ENCODE peak calls at places on chromosomes 7 and 10, in six cellular contexts. V is H1, D is astrocyte, E is PC-3, L is fibroblast of lung, Z is HCT116. T is an unnamed sample.
A peak's percentile ranks its signal among the peaks of the same experiment; 100 is the strongest.

GRCh38 chr7:47826754-47827153 is 121.5 kb downstream of the PKD1L1 start:
- DNase-seq in E (no peak), Z (no peak), D (peak; percentile 50), L (no peak), V (no peak), T (no peak)

GRCh38 chr7:23332881-23333612 is 33.9 kb downstream of the MALSU1 start:
- DNase-seq in Z (no peak), L (peak; percentile 70), V (no peak), D (peak; percentile 46), E (peak; percentile 86), T (no peak)

GRCh38 chr10:4867520-4868356 is 41.7 kb downstream of the AKR1E2 start:
- DNase-seq in L (no peak), D (peak; percentile 76), E (no peak), Z (no peak), V (no peak), T (no peak)

GRCh38 chr7:74173866-74174605 is at the start of gene EIF4H:
- DNase-seq in V (peak; percentile 84), D (peak; percentile 87), L (peak; percentile 96), E (peak; percentile 95), Z (peak; percentile 86), T (peak; percentile 49)

GRCh38 chr10:7635431-7636125 is 31.2 kb downstream of the ITIH5 start:
- DNase-seq in E (no peak), V (peak; percentile 41), D (no peak), Z (no peak), L (no peak), T (no peak)

GRCh38 chr7:103966593-103967277 is 22.7 kb downstream of the RELN start:
- DNase-seq in D (no peak), V (no peak), Z (no peak), L (no peak), E (no peak), T (no peak)

GRCh38 chr10:68826764-68827591 is at the start of gene STOX1:
- DNase-seq in L (peak; percentile 57), E (peak; percentile 69), D (peak; percentile 46), Z (peak; percentile 44), V (peak; percentile 13), T (no peak)

GRCh38 chr7:30019960-30020359 is 6.5 kb downstream of the FKBP14 start:
- DNase-seq in E (peak; percentile 68), L (no peak), D (no peak), Z (no peak), V (no peak), T (no peak)

GRCh38 chr10:3570330-3570729 is 214.7 kb downstream of the KLF6 start:
- DNase-seq in V (no peak), L (no peak), D (no peak), Z (no peak), E (no peak), T (no peak)

GRCh38 chr7:35261476-35262285 is 7.8 kb upstream of the TBX20 start:
- DNase-seq in D (no peak), L (no peak), E (no peak), Z (no peak), V (no peak), T (no peak)

GRCh38 chr7:20197125-20197524 is 20.1 kb downstream of the MACC1 start:
- DNase-seq in L (peak; percentile 48), E (no peak), Z (no peak), V (no peak), D (no peak), T (no peak)

GRCh38 chr10:3906511-3907111 is 121.6 kb upstream of the KLF6 start:
- DNase-seq in V (no peak), E (peak; percentile 69), Z (no peak), L (peak; percentile 96), D (peak; percentile 82), T (no peak)

GRCh38 chr10:62047240-62047897 is 145.9 kb downstream of the ARID5B start:
- DNase-seq in E (peak; percentile 54), Z (no peak), L (no peak), V (no peak), D (peak; percentile 78), T (no peak)

GRCh38 chr7:137642467-137642866 is 204.3 kb downstream of the DGKI start:
- DNase-seq in E (peak; percentile 72), L (peak; percentile 77), Z (no peak), V (no peak), D (peak; percentile 75), T (no peak)

GRCh38 chr7:28784166-28784870 is 173.8 kb downstream of the TRIL start:
- DNase-seq in V (no peak), Z (no peak), D (peak; percentile 94), E (no peak), L (peak; percentile 61), T (no peak)

GRCh38 chr10:125344573-125345121 is 184.3 kb upstream of the CTBP2 start:
- DNase-seq in Z (no peak), L (no peak), E (peak; percentile 8), D (no peak), V (no peak), T (no peak)

DNA sequence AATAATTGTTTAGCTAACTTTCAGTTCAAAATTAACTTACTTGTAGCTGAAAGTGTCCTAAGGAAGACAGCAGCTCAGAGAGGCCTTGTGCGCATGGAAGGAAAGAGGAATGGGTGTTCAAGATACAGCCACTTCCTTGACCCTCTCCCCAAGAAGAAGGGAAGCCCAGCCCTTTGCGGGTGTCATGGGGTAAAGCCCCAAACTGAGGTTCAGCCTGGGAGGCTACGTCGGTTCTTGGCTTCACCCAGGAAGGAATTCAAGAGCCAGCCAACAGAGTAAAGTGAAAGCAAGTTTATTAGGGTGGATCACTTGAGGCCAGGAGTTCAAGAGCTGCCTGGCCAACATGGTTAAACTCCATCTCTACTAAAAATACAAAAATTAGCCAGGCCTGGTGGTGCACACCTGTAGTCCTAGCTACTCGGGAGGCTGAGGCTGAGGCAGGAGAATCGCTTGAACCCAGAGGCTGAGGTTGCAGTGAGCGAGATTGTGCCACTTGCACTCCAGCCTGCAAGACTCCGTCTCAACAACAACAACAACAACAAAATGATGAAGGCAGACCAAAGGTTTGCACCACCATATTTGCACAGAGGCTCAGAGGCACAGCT is 15.9 kb downstream of the GPRIN2 start:
- DNase-seq in L (no peak), V (no peak), D (no peak), E (no peak), Z (no peak), T (no peak)
- H3K27ac ChIP-seq in L (peak overlapping the region; percentile 29), V (no peak overlapping the region), D (peak overlapping the region; percentile 51), E (no peak overlapping the region), Z (no peak overlapping the region), T (no peak overlapping the region)

DNA sequence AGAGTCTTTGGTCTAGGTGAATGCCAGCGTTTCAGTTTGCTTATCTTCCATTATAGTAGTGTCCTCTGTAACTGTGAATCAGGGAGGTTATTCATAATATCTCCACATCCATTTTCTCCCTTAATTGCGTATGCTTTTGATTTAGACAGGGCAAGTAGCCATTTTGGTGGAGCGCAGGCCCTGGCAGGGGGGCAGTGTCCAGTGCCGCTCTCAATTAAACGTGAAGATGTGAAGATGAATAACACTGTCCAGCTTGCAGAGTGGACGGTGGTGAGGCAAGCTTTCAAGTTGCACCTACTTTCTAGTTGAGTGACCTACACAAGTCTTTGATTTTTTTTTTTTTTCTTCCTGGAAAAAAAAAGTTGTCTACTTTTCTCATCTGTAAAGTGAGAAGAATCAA is 4.5 kb downstream of the TSPAN14 start:
- DNase-seq in E (no peak), D (no peak), Z (no peak), L (no peak), V (no peak), T (no peak)
- H3K9ac ChIP-seq in E (no peak overlapping the region), D (peak overlapping the region; percentile 43), Z (peak overlapping the region; percentile 53), L (no peak overlapping the region), V (no peak overlapping the region), T (peak overlapping the region; percentile 72)

GRCh38 chr7:17061443-17061842 is 179.7 kb upstream of the AGR3 start:
- DNase-seq in V (no peak), E (peak; percentile 58), L (no peak), D (no peak), Z (no peak), T (no peak)

GRCh38 chr7:17058568-17058967 is 176.8 kb upstream of the AGR3 start:
- DNase-seq in Z (no peak), D (peak; percentile 33), V (no peak), E (peak; percentile 41), L (peak; percentile 50), T (no peak)

GRCh38 chr7:17060051-17060450 is 178.3 kb upstream of the AGR3 start:
- DNase-seq in E (no peak), Z (no peak), L (no peak), V (no peak), D (no peak), T (no peak)

GRCh38 chr7:17057143-17057509 is 175.3 kb upstream of the AGR3 start:
- DNase-seq in V (no peak), E (no peak), L (no peak), D (no peak), Z (no peak), T (no peak)

DNA sequence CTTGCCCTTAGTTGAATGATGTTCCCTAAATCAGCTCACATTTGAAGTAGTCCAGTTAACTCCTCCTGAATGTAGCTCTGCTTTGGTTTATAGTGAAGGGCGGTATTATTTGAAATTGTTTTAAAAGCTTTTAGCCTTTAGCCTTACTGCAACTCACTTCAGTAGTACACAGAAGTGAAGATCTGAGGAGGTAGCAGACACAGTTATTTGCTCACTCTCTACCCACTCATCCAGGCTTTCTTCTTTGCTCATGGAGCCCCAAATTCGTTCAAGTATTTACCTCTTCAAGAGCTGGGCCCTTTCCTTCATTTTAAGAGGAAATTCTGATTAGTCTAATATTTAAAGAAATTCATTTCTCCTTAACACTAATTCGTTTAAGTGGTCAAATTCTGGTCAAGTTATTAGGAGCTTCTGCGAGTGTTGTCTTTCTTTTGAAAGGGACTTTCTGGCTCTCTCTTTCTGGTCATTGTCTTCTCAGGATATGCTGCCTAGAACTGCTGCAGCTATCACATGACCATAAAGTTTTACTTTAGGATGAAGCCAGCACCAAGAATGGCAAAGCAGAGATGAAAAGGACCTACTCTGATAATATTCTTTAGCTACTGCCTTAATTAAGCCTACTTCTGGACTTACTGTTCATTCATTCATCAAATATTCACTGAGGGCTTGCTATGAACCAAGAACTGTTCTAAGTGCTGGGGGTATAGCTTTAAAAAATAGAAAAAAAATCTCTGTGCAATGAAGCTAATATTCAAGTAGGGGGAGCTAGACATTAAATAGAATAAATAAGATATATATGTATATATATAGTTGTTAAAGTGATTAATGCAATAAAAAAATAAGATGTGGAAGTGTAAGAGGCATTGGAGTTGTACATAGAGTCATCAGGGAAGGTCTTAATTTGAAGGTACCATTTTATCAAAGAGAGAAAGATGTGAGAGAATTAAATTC is 180.9 kb upstream of the AGR3 start:
- DNase-seq in E (peak; percentile 48), V (no peak), L (peak; percentile 54), Z (no peak), D (no peak), T (no peak)
- H2AFZ ChIP-seq in E (no peak overlapping the region), V (no peak overlapping the region), L (peak overlapping the region; percentile 24), Z (no peak overlapping the region), D (no peak overlapping the region), T (no peak overlapping the region)

DNA sequence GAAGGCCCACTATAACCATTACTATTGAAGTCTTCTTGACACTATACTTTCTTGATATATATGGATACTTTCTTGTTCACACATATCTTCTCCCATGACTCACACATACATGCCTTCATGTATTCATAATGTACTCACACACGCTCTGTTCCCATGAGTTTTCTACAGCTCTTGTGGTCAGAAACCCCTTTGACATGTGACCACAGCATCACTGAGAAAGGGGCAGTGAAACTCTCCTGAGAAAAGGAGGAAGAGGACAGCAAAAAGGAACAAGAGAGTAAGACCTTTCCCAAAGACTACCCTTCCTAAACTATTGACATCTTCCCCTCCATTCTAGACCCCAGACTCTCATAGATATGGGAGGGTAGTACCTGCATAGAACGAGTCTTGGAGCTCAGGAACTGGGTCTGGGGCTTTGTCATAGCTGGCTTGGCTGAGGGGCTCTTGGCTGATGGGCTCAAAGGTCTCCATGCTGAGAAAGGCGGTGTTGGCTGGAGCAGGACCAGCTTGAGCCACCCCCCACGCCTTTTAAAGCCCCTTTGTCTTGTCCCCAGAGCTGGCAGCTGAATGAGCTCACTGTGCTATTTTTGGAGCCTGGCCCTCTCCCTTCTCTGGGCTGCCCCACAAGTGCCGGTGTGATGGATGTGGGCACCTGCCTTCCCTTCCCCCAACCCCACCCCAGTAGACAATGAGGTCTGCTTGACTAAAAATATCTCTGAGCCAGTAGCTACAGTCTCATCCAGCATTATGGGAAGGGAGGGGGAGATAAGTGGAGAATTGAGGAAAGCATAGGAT is 5.1 kb downstream of the SYNPO2L start:
- DNase-seq in Z (no peak), E (peak; percentile 53), L (peak; percentile 69), D (peak; percentile 78), V (no peak), T (peak; percentile 54)
- H3K27ac ChIP-seq in Z (no peak overlapping the region), E (no peak overlapping the region), L (peak overlapping the region; percentile 63), D (peak overlapping the region; percentile 98), V (no peak overlapping the region), T (no peak overlapping the region)